ENCODE peak calls at places on chromosomes 5 and 9, in five cellular contexts. One of them, this sample, is unnamed.

GRCh38 chr5:56177134-56177533 is 56.0 kb downstream of the ANKRD55 start:
- DNase-seq in psoas muscle: no peak
- DNase-seq in lung: no peak
- DNase-seq in NCI-H1105: no peak
- DNase-seq in fibroblast of pulmonary artery: peak; percentile 77
- DNase-seq in this sample: no peak

GRCh38 chr9:130364619-130365322 is 80.0 kb upstream of the ASS1 start:
- DNase-seq in psoas muscle: no peak
- DNase-seq in lung: no peak
- DNase-seq in NCI-H1105: no peak
- DNase-seq in fibroblast of pulmonary artery: no peak
- DNase-seq in this sample: no peak

GRCh38 chr9:77877976-77878375 is 153.6 kb downstream of the GNAQ start:
- DNase-seq in psoas muscle: no peak
- DNase-seq in lung: no peak
- DNase-seq in NCI-H1105: no peak
- DNase-seq in fibroblast of pulmonary artery: no peak
- DNase-seq in this sample: no peak

GRCh38 chr9:74951725-74952151 is 974 bp downstream of the C9orf40 start:
- DNase-seq in psoas muscle: peak; percentile 35
- DNase-seq in lung: peak; percentile 48
- DNase-seq in NCI-H1105: peak; percentile 11
- DNase-seq in fibroblast of pulmonary artery: peak; percentile 27
- DNase-seq in this sample: peak; percentile 43

GRCh38 chr5:19584131-19584530 is 403.9 kb downstream of the CDH18 start:
- DNase-seq in psoas muscle: no peak
- DNase-seq in lung: no peak
- DNase-seq in NCI-H1105: no peak
- DNase-seq in fibroblast of pulmonary artery: no peak
- DNase-seq in this sample: no peak

GRCh38 chr5:144336191-144336590 is 165.5 kb downstream of the KCTD16 start:
- DNase-seq in psoas muscle: no peak
- DNase-seq in lung: no peak
- DNase-seq in NCI-H1105: no peak
- DNase-seq in fibroblast of pulmonary artery: no peak
- DNase-seq in this sample: no peak

GRCh38 chr5:148665431-148665830 is 11.1 kb upstream of the HTR4 start:
- DNase-seq in psoas muscle: no peak
- DNase-seq in lung: no peak
- DNase-seq in NCI-H1105: no peak
- DNase-seq in fibroblast of pulmonary artery: no peak
- DNase-seq in this sample: no peak

GRCh38 chr5:133704411-133704810 is 92.1 kb upstream of the FSTL4 start:
- DNase-seq in psoas muscle: no peak
- DNase-seq in lung: no peak
- DNase-seq in NCI-H1105: no peak
- DNase-seq in fibroblast of pulmonary artery: no peak
- DNase-seq in this sample: no peak

GRCh38 chr9:131776473-131776872 is 36.6 kb upstream of the RAPGEF1 start:
- DNase-seq in psoas muscle: no peak
- DNase-seq in lung: no peak
- DNase-seq in NCI-H1105: no peak
- DNase-seq in fibroblast of pulmonary artery: peak; percentile 58
- DNase-seq in this sample: no peak

GRCh38 chr5:35436441-35437057 is 181.1 kb upstream of the SPEF2 start:
- DNase-seq in psoas muscle: no peak
- DNase-seq in lung: no peak
- DNase-seq in NCI-H1105: peak; percentile 7
- DNase-seq in fibroblast of pulmonary artery: peak; percentile 44
- DNase-seq in this sample: peak; percentile 43

GRCh38 chr5:33043598-33043997 is 332.5 kb downstream of the NPR3 start:
- DNase-seq in psoas muscle: no peak
- DNase-seq in lung: no peak
- DNase-seq in NCI-H1105: no peak
- DNase-seq in fibroblast of pulmonary artery: no peak
- DNase-seq in this sample: peak; percentile 22

GRCh38 chr9:32554107-32554506 is 1.7 kb upstream of the TOPORS start:
- DNase-seq in psoas muscle: no peak
- DNase-seq in lung: no peak
- DNase-seq in NCI-H1105: no peak
- DNase-seq in fibroblast of pulmonary artery: peak; percentile 60
- DNase-seq in this sample: no peak

GRCh38 chr9:124716795-124717194 is 54.3 kb downstream of the NR6A1 start:
- DNase-seq in psoas muscle: no peak
- DNase-seq in lung: no peak
- DNase-seq in NCI-H1105: no peak
- DNase-seq in fibroblast of pulmonary artery: no peak
- DNase-seq in this sample: no peak

GRCh38 chr5:34978681-34979080 is 49.3 kb downstream of the DNAJC21 start:
- DNase-seq in psoas muscle: no peak
- DNase-seq in lung: no peak
- DNase-seq in NCI-H1105: no peak
- DNase-seq in fibroblast of pulmonary artery: no peak
- DNase-seq in this sample: no peak